ENCODE peak calls at places on chromosomes 5 and 9, in four cellular contexts. B, C, V and E are unnamed samples.

GRCh38 chr9:37939575-37940095 is 35.7 kb upstream of the SLC25A51 start:
- DNase-seq in C (no peak), V (no peak), B (no peak), E (no peak)

GRCh38 chr9:21993893-21994525 is at the start of gene CDKN2A:
- DNase-seq in C (no peak), B (peak), V (no peak), E (no peak)

GRCh38 chr5:59874675-59875074 is 18.9 kb downstream of the PDE4D start:
- DNase-seq in C (no peak), B (no peak), V (no peak), E (no peak)

GRCh38 chr9:83934569-83935275 is 13.5 kb upstream of the KIF27 start:
- DNase-seq in B (no peak), V (no peak), C (peak), E (no peak)

GRCh38 chr5:35771839-35772238 is 84.9 kb upstream of the IL7R start:
- DNase-seq in V (no peak), C (no peak), B (no peak), E (no peak)

GRCh38 chr9:16519001-16519400 is 351.5 kb downstream of the BNC2 start:
- DNase-seq in V (no peak), B (no peak), C (no peak), E (no peak)

GRCh38 chr9:9790216-9790872 is 822.5 kb downstream of the PTPRD start:
- DNase-seq in C (no peak), V (no peak), B (peak), E (peak)

GRCh38 chr5:173743641-173744343 is 127.3 kb upstream of the BOD1 start:
- DNase-seq in C (no peak), V (no peak), B (no peak), E (no peak)

GRCh38 chr5:32734822-32735378 is 23.8 kb downstream of the NPR3 start:
- DNase-seq in V (no peak), B (no peak), C (no peak), E (no peak)

GRCh38 chr5:16580382-16580781 is 36.4 kb downstream of the RETREG1 start:
- DNase-seq in V (no peak), C (no peak), B (no peak), E (no peak)

GRCh38 chr9:5854032-5854792 is 21.3 kb upstream of the ERMP1 start:
- DNase-seq in B (no peak), C (no peak), V (no peak), E (no peak)

GRCh38 chr9:4508246-4508906 is 18.1 kb downstream of the SLC1A1 start:
- DNase-seq in C (no peak), B (no peak), V (no peak), E (no peak)

GRCh38 chr5:26232706-26233105 is 805.7 kb downstream of the CDH9 start:
- DNase-seq in B (no peak), V (no peak), C (no peak), E (no peak)

GRCh38 chr5:15995206-15996052 is 184.2 kb downstream of the MARCHF11 start:
- DNase-seq in B (peak), V (no peak), C (peak), E (no peak)

GRCh38 chr5:142506756-142507155 is 179.1 kb downstream of the FGF1 start:
- DNase-seq in B (no peak), C (no peak), V (no peak), E (no peak)

GRCh38 chr5:132754947-132755346 is 7.7 kb downstream of the CCNI2 start:
- DNase-seq in C (no peak), B (no peak), V (no peak), E (no peak)

GRCh38 chr5:137075163-137075970 is 423.8 kb downstream of the SPOCK1 start:
- DNase-seq in V (no peak), B (peak), C (peak), E (peak)

GRCh38 chr9:135816179-135816970 is 91.0 kb downstream of the CAMSAP1 start:
- DNase-seq in C (no peak), B (no peak), V (no peak), E (no peak)

GRCh38 chr5:143188083-143188482 is 215.4 kb downstream of the NR3C1 start:
- DNase-seq in V (no peak), C (no peak), B (no peak), E (no peak)

GRCh38 chr5:57175586-57175985 is 1.7 kb downstream of the GPBP1 start:
- DNase-seq in C (no peak), B (peak), V (no peak), E (no peak)

GRCh38 chr5:133783481-133783880 is 171.1 kb upstream of the FSTL4 start:
- DNase-seq in B (no peak), V (no peak), C (no peak), E (no peak)

GRCh38 chr5:69288668-69289067 is 43.9 kb downstream of the CCDC125 start:
- DNase-seq in V (no peak), B (no peak), C (no peak), E (no peak)

GRCh38 chr9:127833555-127833954 is 20.9 kb downstream of the ENG start:
- DNase-seq in C (no peak), V (no peak), B (no peak), E (no peak)

GRCh38 chr9:127336086-127336485 is 60.9 kb upstream of the SLC2A8 start:
- DNase-seq in V (no peak), B (no peak), C (no peak), E (no peak)

GRCh38 chr5:57174128-57174849 is 430 bp downstream of the GPBP1 start:
- DNase-seq in B (no peak), C (no peak), V (no peak), E (peak)

GRCh38 chr5:65900746-65901145 is 25.6 kb upstream of the ERBIN start:
- DNase-seq in V (no peak), B (no peak), C (no peak), E (no peak)

GRCh38 chr5:170338933-170339779 is 41.6 kb upstream of the LCP2 start:
- DNase-seq in C (no peak), V (no peak), B (no peak), E (no peak)
- TF ChIP-seq CTCF in C (peak), V (no peak), B (no peak), E (no peak)

DNA sequence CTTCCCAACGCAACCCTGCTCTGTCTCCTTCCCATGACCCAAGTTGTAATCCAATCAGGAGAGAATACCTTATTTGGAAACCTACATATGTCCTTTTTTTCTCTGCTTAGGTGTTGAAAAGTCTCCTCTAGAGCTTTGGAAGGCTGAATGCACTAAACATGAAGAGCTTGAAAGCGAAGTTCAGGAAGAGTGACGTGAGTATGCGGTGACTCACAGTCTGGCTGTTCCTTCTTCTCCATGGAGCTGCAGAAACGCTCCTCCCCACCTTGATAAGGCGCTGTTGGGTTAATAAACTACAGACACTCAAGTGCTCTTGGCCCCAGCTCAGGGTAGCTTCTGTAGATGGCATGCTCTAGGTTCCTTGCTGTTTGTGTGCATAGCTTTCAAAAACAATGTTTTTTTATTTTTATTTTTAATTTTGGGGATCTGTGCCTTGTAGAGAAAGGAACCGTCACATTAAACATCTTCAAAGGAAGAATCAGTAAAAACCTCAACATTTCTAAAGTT is 30.7 kb downstream of the RAI14 start:
- DNase-seq in B (no peak), V (no peak), C (peak), E (no peak)
- TF ChIP-seq CTCF in B (no peak), V (no peak), C (peak), E (no peak)

GRCh38 chr9:12716823-12717222 is 23.6 kb downstream of the TYRP1 start:
- DNase-seq in C (no peak), V (no peak), B (no peak), E (no peak)

GRCh38 chr9:12717907-12718306 is 24.7 kb downstream of the TYRP1 start:
- DNase-seq in V (no peak), B (no peak), C (no peak), E (no peak)

GRCh38 chr9:12720551-12720950 is 27.4 kb downstream of the TYRP1 start:
- DNase-seq in B (no peak), C (no peak), V (no peak), E (no peak)

GRCh38 chr9:12718482-12719026 is 25.4 kb downstream of the TYRP1 start:
- DNase-seq in V (no peak), C (peak), B (peak), E (no peak)

GRCh38 chr9:12719431-12719830 is 26.2 kb downstream of the TYRP1 start:
- DNase-seq in B (no peak), V (no peak), C (no peak), E (no peak)
- TF ChIP-seq CTCF in B (peak), V (peak), C (peak), E (peak)

DNA sequence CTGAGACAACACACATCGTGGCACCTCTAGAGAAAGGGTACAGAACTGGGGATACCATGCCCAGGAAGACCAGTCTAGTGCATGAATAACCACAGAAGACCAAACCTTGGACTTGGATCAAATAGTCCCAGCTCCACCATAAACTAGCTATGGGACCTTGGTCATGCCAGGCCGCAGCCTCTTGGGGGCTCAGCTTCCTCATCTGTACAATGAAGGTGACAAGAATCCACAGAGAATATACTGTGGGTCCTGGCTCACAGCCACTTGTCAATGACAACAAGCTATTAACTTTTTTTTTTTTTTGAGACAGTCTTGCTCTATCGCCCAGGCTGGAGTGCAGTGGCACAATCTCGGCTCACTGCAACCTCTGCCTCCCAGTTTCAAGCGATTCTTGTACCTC is 3.9 kb downstream of the KYAT1 start:
- DNase-seq in V (no peak), C (no peak), B (no peak), E (no peak)
- TF ChIP-seq CTCF in V (no peak), C (no peak), B (no peak), E (no peak)

DNA sequence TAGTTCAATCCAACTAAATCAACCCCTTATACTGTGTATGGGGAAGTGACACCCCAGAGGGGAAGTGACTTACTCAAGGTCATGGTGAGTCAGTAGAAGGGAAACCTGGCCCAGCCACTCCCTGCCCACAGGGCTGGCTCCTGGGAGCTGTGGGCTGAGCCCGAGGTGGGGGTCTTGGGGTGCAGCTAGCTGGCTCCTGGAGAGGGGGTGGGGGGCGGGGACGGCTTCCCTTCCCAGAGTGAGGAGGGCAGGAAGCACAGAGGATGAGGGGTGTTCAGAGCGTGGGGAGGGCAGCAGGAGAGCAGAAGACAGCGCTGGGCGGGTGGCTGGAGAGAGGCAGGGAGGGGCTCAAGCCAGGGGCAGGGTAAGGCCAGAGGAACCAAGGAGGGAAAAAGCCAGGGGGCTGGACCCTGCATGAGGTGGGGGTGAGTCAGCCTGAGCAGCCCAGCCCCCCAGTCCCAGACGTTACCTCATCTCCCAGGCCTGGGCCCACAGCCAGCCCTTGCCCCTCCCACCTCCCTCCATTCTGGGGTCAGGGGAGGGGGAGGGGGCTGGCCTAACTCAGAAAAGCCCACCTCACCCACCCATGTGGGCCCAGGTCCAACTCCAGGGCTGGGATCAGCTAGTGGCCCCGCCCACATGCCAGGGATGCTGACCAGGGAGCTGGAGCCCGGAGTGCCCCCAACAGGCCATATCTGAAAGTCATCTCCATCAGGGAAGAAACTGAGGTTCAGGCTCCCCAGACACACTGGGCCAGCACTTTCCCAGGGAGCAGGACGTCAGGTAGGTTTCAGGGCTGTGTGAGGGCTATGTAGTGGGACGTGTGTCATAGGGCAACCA is 2.8 kb downstream of the PDLIM7 start:
- DNase-seq in C (peak), V (peak), B (peak), E (no peak)
- TF ChIP-seq CTCF in C (peak), V (no peak), B (no peak), E (peak)

GRCh38 chr9:125888220-125888619 is 141.0 kb downstream of the PBX3 start:
- DNase-seq in C (no peak), V (no peak), B (no peak), E (no peak)

GRCh38 chr9:125893277-125893676 is 146.1 kb downstream of the PBX3 start:
- DNase-seq in V (no peak), C (no peak), B (no peak), E (no peak)

GRCh38 chr9:125889524-125890473 is 142.6 kb downstream of the PBX3 start:
- DNase-seq in B (peak), C (peak), V (no peak), E (peak)

GRCh38 chr9:125889122-125889523 is 141.9 kb downstream of the PBX3 start:
- DNase-seq in V (peak), B (no peak), C (peak), E (no peak)

GRCh38 chr9:125890793-125891192 is 143.6 kb downstream of the PBX3 start:
- DNase-seq in C (no peak), V (no peak), B (no peak), E (no peak)
- TF ChIP-seq CTCF in C (no peak), V (no peak), B (no peak), E (no peak)

DNA sequence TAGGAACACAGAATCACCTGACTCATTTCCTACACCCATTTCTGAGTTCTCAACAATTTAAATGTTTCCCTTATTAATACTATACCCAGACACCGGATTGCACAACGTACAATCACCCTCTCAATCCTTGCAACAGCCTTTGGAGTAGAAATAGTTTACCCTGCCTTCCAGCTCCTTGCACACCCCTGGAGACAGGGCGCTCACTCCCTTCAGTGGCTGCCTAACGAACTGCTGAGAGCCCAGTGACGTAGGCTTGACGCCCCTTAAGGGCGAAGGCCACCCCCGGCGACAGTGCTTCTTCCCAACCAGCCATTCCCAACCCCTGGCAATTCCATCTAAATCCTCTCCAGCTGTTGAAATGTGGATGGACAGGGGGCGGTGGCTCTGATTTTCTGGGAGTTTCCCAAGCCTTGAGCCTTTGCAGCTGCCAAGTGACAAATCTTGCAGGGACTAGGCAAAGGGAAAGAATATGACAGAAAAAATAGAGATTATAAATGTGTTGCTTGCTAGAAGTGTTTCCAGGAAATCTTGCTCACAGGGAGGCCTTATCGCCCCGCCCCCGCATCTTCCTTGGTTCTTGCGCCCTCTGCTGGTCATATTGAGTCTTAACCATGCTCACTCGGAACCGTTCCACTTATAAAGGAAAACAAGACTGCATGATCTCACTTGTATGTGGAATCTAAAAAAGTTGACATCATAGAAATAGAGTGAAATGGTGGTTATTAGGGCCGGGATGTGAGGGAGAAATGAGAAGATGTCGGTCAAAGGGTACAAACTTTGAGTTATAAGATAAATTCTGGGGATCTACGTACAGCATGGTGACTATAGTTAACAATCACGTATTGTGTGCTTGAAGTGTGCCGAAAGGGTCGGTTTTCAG is 7.6 kb upstream of the BARX1 start:
- DNase-seq in B (peak), V (peak), C (no peak), E (peak)
- TF ChIP-seq CTCF in B (peak), V (peak), C (peak), E (peak)